ENCODE peak calls at places on chromosome 7, in ten cellular contexts. S is cardiac fibroblast; P is heart left ventricle; U is activated T-cell treated with anti-CD3 and anti-CD28 coated beads for 1 hour; E is astrocyte of the spinal cord; X is COR-L47; W is naive thymus-derived CD8-positive, alpha-beta T cell; M is endothelial cell; K is T-helper 9 cell; G is stimulated activated CD4-positive, alpha-beta T cell treated with anti-CD3 and anti-CD28 coated beads, Interleukin-12 subunit alpha, Interleukin-12 subunit beta, amount 100 ng/mL, for 48 hours. O is an unnamed sample.

GRCh38 chr7:149456770-149457421 is 4.0 kb downstream of the ZNF777 start:
- DNase-seq in S (peak), P (no peak), U (no peak), E (no peak), X (no peak), W (no peak), M (no peak), K (no peak), G (no peak), O (no peak)

GRCh38 chr7:101121996-101122932 is 4.6 kb upstream of the SERPINE1 start:
- DNase-seq in S (peak), P (peak), U (no peak), E (peak), X (no peak), W (no peak), M (peak), K (no peak), G (no peak), O (peak)

GRCh38 chr7:144670251-144670650 is 165.6 kb downstream of the TPK1 start:
- DNase-seq in S (peak), P (no peak), U (no peak), E (peak), X (no peak), W (no peak), M (no peak), K (no peak), G (no peak), O (no peak)

GRCh38 chr7:2437136-2437535 is 33.7 kb downstream of the CHST12 start:
- DNase-seq in S (no peak), P (no peak), U (no peak), E (no peak), X (no peak), W (no peak), M (no peak), K (no peak), G (no peak), O (no peak)

GRCh38 chr7:133349101-133349500 is 96.2 kb downstream of the EXOC4 start:
- DNase-seq in S (no peak), P (no peak), U (no peak), E (no peak), X (no peak), W (no peak), M (no peak), K (no peak), G (no peak), O (no peak)

GRCh38 chr7:53383131-53383530 is 347.7 kb downstream of the POM121L12 start:
- DNase-seq in S (peak), P (no peak), U (no peak), E (peak), X (no peak), W (no peak), M (no peak), K (no peak), G (no peak), O (no peak)

GRCh38 chr7:80722596-80723141 is 84.2 kb downstream of the CD36 start:
- DNase-seq in S (peak), P (peak), U (no peak), E (peak), X (no peak), W (no peak), M (no peak), K (no peak), G (no peak), O (peak)

GRCh38 chr7:91780526-91780925 is 100.0 kb downstream of the MTERF1 start:
- DNase-seq in S (no peak), P (no peak), U (no peak), E (no peak), X (no peak), W (no peak), M (no peak), K (no peak), G (no peak), O (no peak)

GRCh38 chr7:116713500-116713899 is 41.5 kb downstream of the MET start:
- DNase-seq in S (no peak), P (no peak), U (no peak), E (no peak), X (no peak), W (no peak), M (no peak), K (no peak), G (no peak), O (no peak)

GRCh38 chr7:127189885-127190284 is 62.9 kb downstream of the GRM8 start:
- DNase-seq in S (no peak), P (no peak), U (no peak), E (no peak), X (no peak), W (no peak), M (no peak), K (no peak), G (no peak), O (no peak)

GRCh38 chr7:38465946-38466345 is 165.2 kb downstream of the AMPH start:
- DNase-seq in S (peak), P (no peak), U (no peak), E (peak), X (no peak), W (no peak), M (no peak), K (no peak), G (no peak), O (peak)

GRCh38 chr7:137109966-137110930 is 233.3 kb downstream of the PTN start:
- DNase-seq in S (peak), P (no peak), U (no peak), E (no peak), X (no peak), W (no peak), M (no peak), K (no peak), G (no peak), O (no peak)

GRCh38 chr7:153414288-153414629 is 637.9 kb upstream of the DPP6 start:
- DNase-seq in S (no peak), P (no peak), U (no peak), E (no peak), X (no peak), W (no peak), M (no peak), K (no peak), G (no peak), O (no peak)

GRCh38 chr7:87784424-87784823 is 91.7 kb downstream of the SLC25A40 start:
- DNase-seq in S (peak), P (no peak), U (no peak), E (no peak), X (no peak), W (no peak), M (no peak), K (no peak), G (no peak), O (no peak)

GRCh38 chr7:71775648-71776047 is 636.5 kb downstream of the CALN1 start:
- DNase-seq in S (no peak), P (no peak), U (no peak), E (peak), X (no peak), W (no peak), M (no peak), K (no peak), G (no peak), O (peak)

GRCh38 chr7:99243751-99244337 is 28.8 kb upstream of the MYH16 start:
- DNase-seq in S (no peak), P (no peak), U (no peak), E (no peak), X (no peak), W (no peak), M (no peak), K (no peak), G (no peak), O (no peak)

GRCh38 chr7:158110661-158111555 is 476.7 kb downstream of the PTPRN2 start:
- DNase-seq in S (no peak), P (no peak), U (no peak), E (no peak), X (peak), W (no peak), M (no peak), K (no peak), G (no peak), O (no peak)

GRCh38 chr7:23712368-23713284 is 2.6 kb downstream of the STK31 start:
- DNase-seq in S (peak), P (no peak), U (no peak), E (peak), X (peak), W (no peak), M (no peak), K (no peak), G (no peak), O (peak)

GRCh38 chr7:16421333-16422099 is at the start of gene CRPPA:
- DNase-seq in S (peak), P (peak), U (peak), E (peak), X (no peak), W (peak), M (peak), K (peak), G (peak), O (peak)

GRCh38 chr7:81449105-81449504 is 320.7 kb downstream of the HGF start:
- DNase-seq in S (no peak), P (no peak), U (no peak), E (no peak), X (no peak), W (no peak), M (no peak), K (no peak), G (no peak), O (no peak)

GRCh38 chr7:148398844-148399365 is 191.7 kb upstream of the C7orf33 start:
- DNase-seq in S (no peak), P (no peak), U (no peak), E (no peak), X (no peak), W (no peak), M (no peak), K (no peak), G (no peak), O (no peak)

GRCh38 chr7:54996391-54996790 is 22.4 kb upstream of the EGFR start:
- DNase-seq in S (no peak), P (no peak), U (no peak), E (no peak), X (no peak), W (no peak), M (no peak), K (no peak), G (no peak), O (no peak)

GRCh38 chr7:148264933-148265557 is 325.5 kb upstream of the C7orf33 start:
- DNase-seq in S (peak), P (no peak), U (no peak), E (peak), X (peak), W (no peak), M (no peak), K (no peak), G (no peak), O (peak)

GRCh38 chr7:149826344-149827088 is 11.7 kb upstream of the ZNF862 start:
- DNase-seq in S (no peak), P (peak), U (no peak), E (no peak), X (no peak), W (no peak), M (no peak), K (no peak), G (no peak), O (no peak)

GRCh38 chr7:139103057-139103820 is 6.3 kb downstream of the ZC3HAV1 start:
- DNase-seq in S (no peak), P (no peak), U (no peak), E (no peak), X (no peak), W (no peak), M (no peak), K (no peak), G (no peak), O (no peak)

GRCh38 chr7:106104861-106105260 is 7.3 kb downstream of the SYPL1 start:
- DNase-seq in S (no peak), P (no peak), U (no peak), E (no peak), X (no peak), W (no peak), M (no peak), K (no peak), G (no peak), O (no peak)

GRCh38 chr7:79176859-79177477 is 276.5 kb downstream of the MAGI2 start:
- DNase-seq in S (peak), P (no peak), U (no peak), E (peak), X (peak), W (no peak), M (peak), K (no peak), G (no peak), O (no peak)

GRCh38 chr7:112132123-112132694 is 74.0 kb downstream of the DOCK4 start:
- DNase-seq in S (no peak), P (no peak), U (no peak), E (no peak), X (no peak), W (no peak), M (no peak), K (no peak), G (no peak), O (no peak)

GRCh38 chr7:101986335-101986734 is 168.9 kb downstream of the CUX1 start:
- DNase-seq in S (peak), P (no peak), U (no peak), E (peak), X (no peak), W (no peak), M (no peak), K (no peak), G (no peak), O (no peak)

GRCh38 chr7:2283074-2283473 is 31.2 kb downstream of the SNX8 start:
- DNase-seq in S (no peak), P (no peak), U (no peak), E (no peak), X (no peak), W (no peak), M (no peak), K (no peak), G (no peak), O (no peak)

GRCh38 chr7:37113661-37114355 is 334.9 kb downstream of the ELMO1 start:
- DNase-seq in S (no peak), P (no peak), U (no peak), E (peak), X (no peak), W (no peak), M (no peak), K (no peak), G (no peak), O (no peak)

GRCh38 chr7:19117870-19118608 is 603 bp upstream of the TWIST1 start:
- DNase-seq in S (peak), P (no peak), U (no peak), E (peak), X (peak), W (no peak), M (peak), K (no peak), G (no peak), O (peak)

GRCh38 chr7:81627565-81628287 is 142.1 kb downstream of the HGF start:
- DNase-seq in S (peak), P (no peak), U (no peak), E (peak), X (no peak), W (no peak), M (no peak), K (no peak), G (no peak), O (no peak)

O was measured in Daoy.